ENCODE peak calls at places on chromosome 11, in eight cellular contexts. One of them, this sample, is unnamed.

GRCh38 chr11:44529895-44530412 is 35.5 kb upstream of the CD82 start:
- DNase-seq in heart left ventricle: no peak
- DNase-seq in NB4: peak; percentile 22
- DNase-seq in sigmoid colon: no peak
- DNase-seq in transverse colon: no peak
- DNase-seq in lower leg skin: no peak
- DNase-seq in body of pancreas: no peak
- DNase-seq in tibial nerve: no peak
- DNase-seq in this sample: no peak

GRCh38 chr11:27870985-27871485 is 170.8 kb upstream of the BDNF start:
- DNase-seq in heart left ventricle: no peak
- DNase-seq in NB4: no peak
- DNase-seq in sigmoid colon: no peak
- DNase-seq in transverse colon: peak; percentile 16
- DNase-seq in lower leg skin: no peak
- DNase-seq in body of pancreas: no peak
- DNase-seq in tibial nerve: no peak
- DNase-seq in this sample: no peak

GRCh38 chr11:34406413-34406812 is 32.3 kb upstream of the CAT start:
- DNase-seq in heart left ventricle: no peak
- DNase-seq in NB4: no peak
- DNase-seq in sigmoid colon: no peak
- DNase-seq in transverse colon: no peak
- DNase-seq in lower leg skin: no peak
- DNase-seq in body of pancreas: no peak
- DNase-seq in tibial nerve: no peak
- DNase-seq in this sample: no peak

GRCh38 chr11:66868726-66869291 is 11.9 kb downstream of the LRFN4 start:
- DNase-seq in heart left ventricle: peak; percentile 27
- DNase-seq in NB4: peak; percentile 71
- DNase-seq in sigmoid colon: no peak
- DNase-seq in transverse colon: peak; percentile 89
- DNase-seq in lower leg skin: no peak
- DNase-seq in body of pancreas: peak; percentile 82
- DNase-seq in tibial nerve: no peak
- DNase-seq in this sample: no peak

GRCh38 chr11:95699631-95700470 is 89.7 kb downstream of the FAM76B start:
- DNase-seq in heart left ventricle: no peak
- DNase-seq in NB4: no peak
- DNase-seq in sigmoid colon: no peak
- DNase-seq in transverse colon: no peak
- DNase-seq in lower leg skin: no peak
- DNase-seq in body of pancreas: no peak
- DNase-seq in tibial nerve: no peak
- DNase-seq in this sample: no peak

GRCh38 chr11:74925281-74925680 is 23.6 kb downstream of the XRRA1 start:
- DNase-seq in heart left ventricle: no peak
- DNase-seq in NB4: no peak
- DNase-seq in sigmoid colon: no peak
- DNase-seq in transverse colon: no peak
- DNase-seq in lower leg skin: no peak
- DNase-seq in body of pancreas: no peak
- DNase-seq in tibial nerve: no peak
- DNase-seq in this sample: no peak

GRCh38 chr11:15906481-15907035 is 449.8 kb downstream of the SOX6 start:
- DNase-seq in heart left ventricle: no peak
- DNase-seq in NB4: no peak
- DNase-seq in sigmoid colon: no peak
- DNase-seq in transverse colon: no peak
- DNase-seq in lower leg skin: no peak
- DNase-seq in body of pancreas: no peak
- DNase-seq in tibial nerve: no peak
- DNase-seq in this sample: no peak

GRCh38 chr11:35662061-35662648 is 420 bp upstream of the TRIM44 start:
- DNase-seq in heart left ventricle: no peak
- DNase-seq in NB4: no peak
- DNase-seq in sigmoid colon: no peak
- DNase-seq in transverse colon: peak; percentile 19
- DNase-seq in lower leg skin: no peak
- DNase-seq in body of pancreas: peak; percentile 6
- DNase-seq in tibial nerve: peak; percentile 55
- DNase-seq in this sample: no peak

GRCh38 chr11:104968365-104968855 is at the start of gene CASP4:
- DNase-seq in heart left ventricle: no peak
- DNase-seq in NB4: peak; percentile 72
- DNase-seq in sigmoid colon: no peak
- DNase-seq in transverse colon: peak; percentile 16
- DNase-seq in lower leg skin: peak; percentile 51
- DNase-seq in body of pancreas: peak; percentile 69
- DNase-seq in tibial nerve: peak; percentile 54
- DNase-seq in this sample: no peak

GRCh38 chr11:536841-537621 is at the start of gene LRRC56:
- DNase-seq in heart left ventricle: peak; percentile 79
- DNase-seq in NB4: peak; percentile 94
- DNase-seq in sigmoid colon: peak; percentile 84
- DNase-seq in transverse colon: peak; percentile 93
- DNase-seq in lower leg skin: peak; percentile 74
- DNase-seq in body of pancreas: peak; percentile 94
- DNase-seq in tibial nerve: peak; percentile 51
- DNase-seq in this sample: peak; percentile 91

GRCh38 chr11:130421199-130421585 is 7.2 kb downstream of the ADAMTS8 start:
- DNase-seq in heart left ventricle: no peak
- DNase-seq in NB4: no peak
- DNase-seq in sigmoid colon: no peak
- DNase-seq in transverse colon: no peak
- DNase-seq in lower leg skin: no peak
- DNase-seq in body of pancreas: no peak
- DNase-seq in tibial nerve: no peak
- DNase-seq in this sample: no peak

GRCh38 chr11:94017446-94017845 is 3.7 kb upstream of the HEPHL1 start:
- DNase-seq in heart left ventricle: no peak
- DNase-seq in NB4: no peak
- DNase-seq in sigmoid colon: no peak
- DNase-seq in transverse colon: no peak
- DNase-seq in lower leg skin: no peak
- DNase-seq in body of pancreas: no peak
- DNase-seq in tibial nerve: no peak
- DNase-seq in this sample: no peak

GRCh38 chr11:32231909-32232493 is 141.1 kb downstream of the RCN1 start:
- DNase-seq in heart left ventricle: no peak
- DNase-seq in NB4: peak; percentile 51
- DNase-seq in sigmoid colon: no peak
- DNase-seq in transverse colon: no peak
- DNase-seq in lower leg skin: no peak
- DNase-seq in body of pancreas: no peak
- DNase-seq in tibial nerve: no peak
- DNase-seq in this sample: no peak

GRCh38 chr11:68990995-68991780 is 10.4 kb upstream of the MRGPRD start:
- DNase-seq in heart left ventricle: no peak
- DNase-seq in NB4: no peak
- DNase-seq in sigmoid colon: peak; percentile 56
- DNase-seq in transverse colon: peak; percentile 1
- DNase-seq in lower leg skin: no peak
- DNase-seq in body of pancreas: no peak
- DNase-seq in tibial nerve: no peak
- DNase-seq in this sample: peak; percentile 71

GRCh38 chr11:68987211-68987610 is 6.4 kb upstream of the MRGPRD start:
- DNase-seq in heart left ventricle: no peak
- DNase-seq in NB4: no peak
- DNase-seq in sigmoid colon: no peak
- DNase-seq in transverse colon: no peak
- DNase-seq in lower leg skin: no peak
- DNase-seq in body of pancreas: no peak
- DNase-seq in tibial nerve: no peak
- DNase-seq in this sample: no peak

GRCh38 chr11:68992743-68993255 is 12.0 kb upstream of the MRGPRD start:
- DNase-seq in heart left ventricle: no peak
- DNase-seq in NB4: no peak
- DNase-seq in sigmoid colon: peak; percentile 41
- DNase-seq in transverse colon: peak; percentile 1
- DNase-seq in lower leg skin: no peak
- DNase-seq in body of pancreas: no peak
- DNase-seq in tibial nerve: no peak
- DNase-seq in this sample: peak; percentile 50

GRCh38 chr11:68988486-68988885 is 7.7 kb upstream of the MRGPRD start:
- DNase-seq in heart left ventricle: no peak
- DNase-seq in NB4: no peak
- DNase-seq in sigmoid colon: no peak
- DNase-seq in transverse colon: no peak
- DNase-seq in lower leg skin: no peak
- DNase-seq in body of pancreas: no peak
- DNase-seq in tibial nerve: no peak
- DNase-seq in this sample: no peak

GRCh38 chr11:68989936-68990606 is 9.3 kb upstream of the MRGPRD start:
- DNase-seq in heart left ventricle: no peak
- DNase-seq in NB4: no peak
- DNase-seq in sigmoid colon: peak; percentile 32
- DNase-seq in transverse colon: no peak
- DNase-seq in lower leg skin: no peak
- DNase-seq in body of pancreas: no peak
- DNase-seq in tibial nerve: no peak
- DNase-seq in this sample: peak; percentile 28
- TF ChIP-seq CTCF in heart left ventricle: no peak
- TF ChIP-seq CTCF in NB4: no peak
- TF ChIP-seq CTCF in sigmoid colon: no peak
- TF ChIP-seq CTCF in transverse colon: no peak
- TF ChIP-seq CTCF in lower leg skin: no peak
- TF ChIP-seq CTCF in body of pancreas: no peak
- TF ChIP-seq CTCF in tibial nerve: no peak
- TF ChIP-seq CTCF in this sample: no peak

DNA sequence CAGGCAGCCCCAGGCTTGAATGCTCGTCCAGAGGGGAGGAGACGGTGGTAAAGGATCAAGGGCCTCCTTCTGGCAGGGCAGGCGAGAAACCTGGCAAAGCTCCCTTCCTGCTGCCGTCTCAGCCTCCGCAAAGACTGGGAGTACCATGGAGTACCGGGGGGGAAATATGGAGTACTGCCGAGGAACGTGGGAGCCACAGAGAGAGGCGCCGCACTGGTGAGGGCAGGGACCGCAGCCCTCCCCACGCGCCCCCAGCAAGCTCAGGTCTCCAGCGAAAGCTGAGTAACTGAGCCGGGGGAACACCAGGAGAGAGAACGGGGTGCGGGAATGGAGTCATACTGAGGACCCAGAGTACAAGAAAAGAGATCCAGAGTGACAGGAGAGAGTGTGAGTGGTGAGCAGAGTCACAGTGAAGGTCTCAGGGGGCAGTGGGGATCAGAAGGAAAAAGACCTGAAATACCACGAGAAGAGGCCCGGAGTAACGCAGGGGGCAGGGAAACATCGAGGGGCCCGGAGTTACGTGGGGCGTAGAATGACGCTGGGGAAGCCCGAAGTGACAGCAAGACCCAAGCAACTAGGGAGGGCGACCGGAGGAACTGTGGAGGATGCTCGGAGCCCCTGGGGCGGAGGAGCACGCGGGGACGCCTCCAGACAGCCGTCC is 740 bp downstream of the EML3 start:
- DNase-seq in heart left ventricle: peak; percentile 75
- DNase-seq in NB4: peak; percentile 76
- DNase-seq in sigmoid colon: peak; percentile 86
- DNase-seq in transverse colon: peak; percentile 56
- DNase-seq in lower leg skin: no peak
- DNase-seq in body of pancreas: peak; percentile 51
- DNase-seq in tibial nerve: no peak
- DNase-seq in this sample: no peak
- TF ChIP-seq POLR2A in heart left ventricle: no peak
- TF ChIP-seq POLR2A in NB4: peak; percentile 21
- TF ChIP-seq POLR2A in sigmoid colon: no peak
- TF ChIP-seq POLR2A in transverse colon: peak; percentile 5
- TF ChIP-seq POLR2A in lower leg skin: no peak
- TF ChIP-seq POLR2A in body of pancreas: no peak
- TF ChIP-seq POLR2A in tibial nerve: no peak
- TF ChIP-seq POLR2A in this sample: no peak

DNA sequence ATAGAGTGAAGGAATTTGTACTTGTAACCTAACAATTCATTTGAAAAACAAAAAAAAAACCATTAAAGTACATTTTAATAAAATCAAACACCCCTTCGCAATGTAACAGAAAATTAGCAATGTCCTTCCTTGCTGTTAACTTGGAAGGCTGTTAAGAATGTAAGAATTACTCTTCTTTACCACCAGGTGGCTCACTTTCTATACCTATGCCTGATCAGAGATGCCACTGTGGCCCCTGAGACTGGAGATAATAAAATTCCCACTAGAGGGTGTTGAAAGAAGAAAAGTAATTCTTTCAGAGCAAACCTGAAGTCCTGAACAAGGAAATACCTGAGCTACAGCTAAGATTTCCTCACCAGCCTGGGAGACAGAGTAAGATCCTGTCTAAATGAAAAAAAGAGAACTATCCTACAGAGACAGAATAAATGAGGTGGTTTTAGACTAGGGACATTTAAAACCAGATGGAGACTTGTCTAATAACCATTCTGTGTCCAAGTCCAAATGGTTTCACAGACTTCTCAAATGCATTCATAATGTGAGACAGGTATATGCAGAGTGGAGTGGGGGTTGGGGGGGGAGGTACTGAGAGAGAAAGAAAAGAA is 1089.3 kb downstream of the FAM181B start:
- DNase-seq in heart left ventricle: no peak
- DNase-seq in NB4: peak; percentile 70
- DNase-seq in sigmoid colon: no peak
- DNase-seq in transverse colon: no peak
- DNase-seq in lower leg skin: no peak
- DNase-seq in body of pancreas: peak; percentile 16
- DNase-seq in tibial nerve: no peak
- DNase-seq in this sample: no peak
- TF ChIP-seq CTCF in heart left ventricle: peak; percentile 63
- TF ChIP-seq CTCF in NB4: peak; percentile 66
- TF ChIP-seq CTCF in sigmoid colon: peak; percentile 34
- TF ChIP-seq CTCF in transverse colon: peak; percentile 60
- TF ChIP-seq CTCF in lower leg skin: no peak
- TF ChIP-seq CTCF in body of pancreas: no peak
- TF ChIP-seq CTCF in tibial nerve: peak; percentile 50
- TF ChIP-seq CTCF in this sample: peak; percentile 28

DNA sequence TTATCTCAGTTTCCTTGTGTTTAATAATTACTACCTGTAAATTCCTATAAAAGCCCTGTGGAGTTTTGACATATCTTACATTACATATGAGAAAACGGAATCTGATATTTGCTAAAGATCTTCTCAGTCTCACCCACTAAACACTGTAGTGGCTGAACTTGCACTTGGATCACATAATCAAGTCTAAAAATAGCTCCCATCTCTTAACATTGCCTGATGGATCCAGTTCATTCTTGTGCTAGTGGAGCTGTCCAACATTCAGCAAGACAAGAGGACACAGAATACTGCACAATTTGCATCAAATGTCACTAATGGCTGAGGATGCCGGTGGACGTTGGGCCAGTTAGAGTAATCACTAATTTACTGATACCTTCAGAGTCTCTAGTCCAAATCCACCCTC is 569.9 kb upstream of the ANO5 start:
- DNase-seq in heart left ventricle: no peak
- DNase-seq in NB4: no peak
- DNase-seq in sigmoid colon: no peak
- DNase-seq in transverse colon: no peak
- DNase-seq in lower leg skin: no peak
- DNase-seq in body of pancreas: no peak
- DNase-seq in tibial nerve: no peak
- DNase-seq in this sample: no peak
- TF ChIP-seq POLR2A in heart left ventricle: no peak
- TF ChIP-seq POLR2A in NB4: no peak
- TF ChIP-seq POLR2A in sigmoid colon: no peak
- TF ChIP-seq POLR2A in transverse colon: no peak
- TF ChIP-seq POLR2A in lower leg skin: no peak
- TF ChIP-seq POLR2A in body of pancreas: no peak
- TF ChIP-seq POLR2A in tibial nerve: no peak
- TF ChIP-seq POLR2A in this sample: no peak